ENCODE peak calls at places on chromosomes 11 and 22, in nine cellular contexts. One of them, this sample, is unnamed.

GRCh38 chr22:28951969-28952521 is 68.7 kb downstream of the ZNRF3 start:
- DNase-seq in stomach: no peak
- DNase-seq in breast epithelium: no peak
- DNase-seq in spleen: no peak
- DNase-seq in upper lobe of left lung: peak; percentile 31
- DNase-seq in transverse colon: peak; percentile 17
- DNase-seq in HCT116: no peak
- DNase-seq in SK-N-SH: no peak
- DNase-seq in sigmoid colon: peak; percentile 82
- DNase-seq in this sample: no peak

GRCh38 chr11:36089920-36090319 is 146.1 kb downstream of the LDLRAD3 start:
- DNase-seq in stomach: no peak
- DNase-seq in breast epithelium: no peak
- DNase-seq in spleen: no peak
- DNase-seq in upper lobe of left lung: no peak
- DNase-seq in transverse colon: no peak
- DNase-seq in HCT116: no peak
- DNase-seq in SK-N-SH: no peak
- DNase-seq in sigmoid colon: no peak
- DNase-seq in this sample: no peak

GRCh38 chr22:19805821-19806212 is 45.2 kb downstream of the TBX1 start:
- DNase-seq in stomach: no peak
- DNase-seq in breast epithelium: no peak
- DNase-seq in spleen: peak; percentile 70
- DNase-seq in upper lobe of left lung: no peak
- DNase-seq in transverse colon: peak; percentile 4
- DNase-seq in HCT116: no peak
- DNase-seq in SK-N-SH: peak; percentile 21
- DNase-seq in sigmoid colon: no peak
- DNase-seq in this sample: no peak

GRCh38 chr22:29569011-29569678 is 11.8 kb downstream of the NIPSNAP1 start:
- DNase-seq in stomach: no peak
- DNase-seq in breast epithelium: no peak
- DNase-seq in spleen: no peak
- DNase-seq in upper lobe of left lung: no peak
- DNase-seq in transverse colon: no peak
- DNase-seq in HCT116: no peak
- DNase-seq in SK-N-SH: no peak
- DNase-seq in sigmoid colon: no peak
- DNase-seq in this sample: no peak

GRCh38 chr11:85685131-85685819 is 720 bp downstream of the CCDC89 start:
- DNase-seq in stomach: no peak
- DNase-seq in breast epithelium: no peak
- DNase-seq in spleen: peak; percentile 54
- DNase-seq in upper lobe of left lung: peak; percentile 29
- DNase-seq in transverse colon: no peak
- DNase-seq in HCT116: no peak
- DNase-seq in SK-N-SH: peak; percentile 28
- DNase-seq in sigmoid colon: peak; percentile 70
- DNase-seq in this sample: no peak

GRCh38 chr11:116418388-116419041 is 354.3 kb downstream of the BUD13 start:
- DNase-seq in stomach: no peak
- DNase-seq in breast epithelium: no peak
- DNase-seq in spleen: no peak
- DNase-seq in upper lobe of left lung: no peak
- DNase-seq in transverse colon: no peak
- DNase-seq in HCT116: no peak
- DNase-seq in SK-N-SH: peak; percentile 65
- DNase-seq in sigmoid colon: no peak
- DNase-seq in this sample: no peak

GRCh38 chr22:37021710-37022482 is 2.4 kb downstream of the MPST start:
- DNase-seq in stomach: peak; percentile 62
- DNase-seq in breast epithelium: no peak
- DNase-seq in spleen: peak; percentile 89
- DNase-seq in upper lobe of left lung: peak; percentile 59
- DNase-seq in transverse colon: peak; percentile 53
- DNase-seq in HCT116: peak; percentile 27
- DNase-seq in SK-N-SH: peak; percentile 82
- DNase-seq in sigmoid colon: no peak
- DNase-seq in this sample: no peak

GRCh38 chr11:105357764-105358163 is 218.2 kb upstream of the CARD18 start:
- DNase-seq in stomach: no peak
- DNase-seq in breast epithelium: no peak
- DNase-seq in spleen: no peak
- DNase-seq in upper lobe of left lung: no peak
- DNase-seq in transverse colon: no peak
- DNase-seq in HCT116: no peak
- DNase-seq in SK-N-SH: no peak
- DNase-seq in sigmoid colon: no peak
- DNase-seq in this sample: no peak

GRCh38 chr22:49973018-49973965 is 12.7 kb downstream of the PIM3 start:
- DNase-seq in stomach: no peak
- DNase-seq in breast epithelium: peak; percentile 10
- DNase-seq in spleen: no peak
- DNase-seq in upper lobe of left lung: no peak
- DNase-seq in transverse colon: no peak
- DNase-seq in HCT116: no peak
- DNase-seq in SK-N-SH: no peak
- DNase-seq in sigmoid colon: no peak
- DNase-seq in this sample: no peak

GRCh38 chr22:50270302-50271010 is at the start of gene MAPK11:
- DNase-seq in stomach: peak; percentile 75
- DNase-seq in breast epithelium: no peak
- DNase-seq in spleen: peak; percentile 91
- DNase-seq in upper lobe of left lung: peak; percentile 76
- DNase-seq in transverse colon: peak; percentile 74
- DNase-seq in HCT116: no peak
- DNase-seq in SK-N-SH: peak; percentile 85
- DNase-seq in sigmoid colon: no peak
- DNase-seq in this sample: no peak

GRCh38 chr11:115623021-115623451 is 118.8 kb upstream of the CADM1 start:
- DNase-seq in stomach: peak; percentile 42
- DNase-seq in breast epithelium: peak; percentile 45
- DNase-seq in spleen: peak; percentile 80
- DNase-seq in upper lobe of left lung: peak; percentile 36
- DNase-seq in transverse colon: peak; percentile 59
- DNase-seq in HCT116: no peak
- DNase-seq in SK-N-SH: no peak
- DNase-seq in sigmoid colon: peak; percentile 89
- DNase-seq in this sample: no peak

GRCh38 chr11:106642331-106642730 is 375.9 kb downstream of the GUCY1A2 start:
- DNase-seq in stomach: no peak
- DNase-seq in breast epithelium: no peak
- DNase-seq in spleen: no peak
- DNase-seq in upper lobe of left lung: no peak
- DNase-seq in transverse colon: no peak
- DNase-seq in HCT116: no peak
- DNase-seq in SK-N-SH: no peak
- DNase-seq in sigmoid colon: no peak
- DNase-seq in this sample: no peak

GRCh38 chr11:67264886-67265632 is 1.2 kb upstream of the GRK2 start:
- DNase-seq in stomach: no peak
- DNase-seq in breast epithelium: no peak
- DNase-seq in spleen: no peak
- DNase-seq in upper lobe of left lung: no peak
- DNase-seq in transverse colon: no peak
- DNase-seq in HCT116: no peak
- DNase-seq in SK-N-SH: no peak
- DNase-seq in sigmoid colon: peak; percentile 64
- DNase-seq in this sample: no peak

GRCh38 chr11:64355078-64355940 is 3.7 kb upstream of the RPS6KA4 start:
- DNase-seq in stomach: peak; percentile 85
- DNase-seq in breast epithelium: peak; percentile 50
- DNase-seq in spleen: peak; percentile 92
- DNase-seq in upper lobe of left lung: peak; percentile 87
- DNase-seq in transverse colon: peak; percentile 66
- DNase-seq in HCT116: peak; percentile 60
- DNase-seq in SK-N-SH: peak; percentile 89
- DNase-seq in sigmoid colon: peak; percentile 89
- DNase-seq in this sample: no peak

GRCh38 chr22:48068323-48068722 is 1305.9 kb downstream of the TBC1D22A start:
- DNase-seq in stomach: no peak
- DNase-seq in breast epithelium: no peak
- DNase-seq in spleen: no peak
- DNase-seq in upper lobe of left lung: no peak
- DNase-seq in transverse colon: no peak
- DNase-seq in HCT116: no peak
- DNase-seq in SK-N-SH: no peak
- DNase-seq in sigmoid colon: peak; percentile 35
- DNase-seq in this sample: no peak

DNA sequence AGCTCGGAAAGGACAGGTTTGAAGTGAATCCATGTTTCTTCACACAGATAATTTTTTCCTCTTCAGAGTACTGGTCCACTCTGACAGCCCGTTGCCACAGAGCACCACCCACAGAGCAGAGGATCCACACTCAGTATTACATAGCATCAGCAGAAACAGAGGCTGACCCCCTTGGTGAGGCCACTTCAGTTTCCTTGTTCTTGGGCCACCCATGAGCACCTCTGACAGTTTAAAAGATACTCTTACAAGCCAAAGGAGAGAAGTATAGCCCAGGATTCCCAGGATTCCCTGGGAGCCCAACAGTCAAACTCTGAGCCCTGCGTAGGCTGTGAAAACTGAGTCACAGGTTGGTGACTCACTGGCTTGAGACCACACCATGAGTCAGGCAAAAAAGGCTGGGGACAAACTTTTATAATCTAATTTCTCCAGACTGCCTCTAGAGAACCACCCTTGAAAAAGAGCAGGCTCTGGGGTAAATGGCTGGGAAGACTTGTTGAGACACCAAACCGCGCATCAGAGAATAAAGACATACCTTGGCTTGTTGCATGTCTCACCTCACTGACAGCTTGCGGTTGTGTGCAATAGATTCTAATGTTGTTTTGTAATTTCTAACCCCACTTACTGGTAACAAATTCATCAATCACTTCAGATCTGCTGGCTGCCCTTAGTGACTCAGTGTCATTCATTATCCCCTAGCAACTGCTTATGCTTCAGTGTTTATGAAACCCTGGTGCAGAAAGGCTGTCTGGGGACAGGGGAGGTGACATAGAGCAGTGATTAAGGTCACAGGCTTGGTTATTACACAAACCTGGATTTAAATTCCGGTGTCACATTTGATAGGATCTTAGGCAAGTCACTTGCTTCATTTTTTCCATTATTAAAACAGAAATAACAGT is 56.9 kb upstream of the PRSS23 start:
- DNase-seq in stomach: peak; percentile 42
- DNase-seq in breast epithelium: peak; percentile 37
- DNase-seq in spleen: no peak
- DNase-seq in upper lobe of left lung: peak; percentile 52
- DNase-seq in transverse colon: peak; percentile 26
- DNase-seq in HCT116: peak; percentile 95
- DNase-seq in SK-N-SH: no peak
- DNase-seq in sigmoid colon: peak; percentile 88
- DNase-seq in this sample: no peak
- H3K27ac ChIP-seq in stomach: peak overlapping the region; percentile 92
- H3K27ac ChIP-seq in breast epithelium: peak overlapping the region; percentile 98
- H3K27ac ChIP-seq in spleen: no peak overlapping the region
- H3K27ac ChIP-seq in upper lobe of left lung: no peak overlapping the region
- H3K27ac ChIP-seq in transverse colon: peak overlapping the region; percentile 88
- H3K27ac ChIP-seq in HCT116: peak overlapping the region; percentile 76
- H3K27ac ChIP-seq in SK-N-SH: peak overlapping the region; percentile 100
- H3K27ac ChIP-seq in sigmoid colon: peak overlapping the region; percentile 96
- H3K27ac ChIP-seq in this sample: peak overlapping the region; percentile 96

GRCh38 chr11:42951266-42951665 is 360.5 kb upstream of the API5 start:
- DNase-seq in stomach: peak; percentile 31
- DNase-seq in breast epithelium: peak; percentile 22
- DNase-seq in spleen: no peak
- DNase-seq in upper lobe of left lung: no peak
- DNase-seq in transverse colon: no peak
- DNase-seq in HCT116: no peak
- DNase-seq in SK-N-SH: no peak
- DNase-seq in sigmoid colon: no peak
- DNase-seq in this sample: no peak
- TF ChIP-seq POLR2AphosphoS5 in stomach: no peak
- TF ChIP-seq POLR2AphosphoS5 in breast epithelium: no peak
- TF ChIP-seq POLR2AphosphoS5 in spleen: no peak
- TF ChIP-seq POLR2AphosphoS5 in upper lobe of left lung: no peak
- TF ChIP-seq POLR2AphosphoS5 in transverse colon: no peak
- TF ChIP-seq POLR2AphosphoS5 in HCT116: no peak
- TF ChIP-seq POLR2AphosphoS5 in SK-N-SH: no peak
- TF ChIP-seq POLR2AphosphoS5 in sigmoid colon: no peak
- TF ChIP-seq POLR2AphosphoS5 in this sample: no peak

DNA sequence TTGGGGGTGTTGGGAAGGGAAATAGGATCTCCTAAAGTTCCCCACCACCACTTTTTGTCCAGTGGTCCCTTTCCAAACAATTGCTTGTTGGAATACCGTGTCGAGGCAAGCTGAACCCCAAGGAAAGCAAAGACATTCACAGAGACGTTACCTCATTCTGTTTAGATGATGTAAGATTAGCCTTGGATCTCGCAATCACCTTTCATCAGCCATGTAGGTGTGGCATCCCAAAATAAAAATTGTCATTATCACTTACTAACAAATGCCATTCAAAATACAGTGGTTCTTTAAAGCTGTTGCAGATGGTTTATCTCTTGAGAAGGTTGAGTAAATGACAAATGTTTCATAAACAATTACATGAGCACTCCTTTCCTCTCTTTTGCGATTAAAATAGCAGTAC is 86.5 kb upstream of the SLC25A18 start:
- DNase-seq in stomach: no peak
- DNase-seq in breast epithelium: no peak
- DNase-seq in spleen: no peak
- DNase-seq in upper lobe of left lung: no peak
- DNase-seq in transverse colon: no peak
- DNase-seq in HCT116: no peak
- DNase-seq in SK-N-SH: no peak
- DNase-seq in sigmoid colon: no peak
- DNase-seq in this sample: no peak
- H3K27ac ChIP-seq in stomach: no peak overlapping the region
- H3K27ac ChIP-seq in breast epithelium: no peak overlapping the region
- H3K27ac ChIP-seq in spleen: no peak overlapping the region
- H3K27ac ChIP-seq in upper lobe of left lung: peak overlapping the region; percentile 73
- H3K27ac ChIP-seq in transverse colon: no peak overlapping the region
- H3K27ac ChIP-seq in HCT116: no peak overlapping the region
- H3K27ac ChIP-seq in SK-N-SH: no peak overlapping the region
- H3K27ac ChIP-seq in sigmoid colon: no peak overlapping the region
- H3K27ac ChIP-seq in this sample: no peak overlapping the region

DNA sequence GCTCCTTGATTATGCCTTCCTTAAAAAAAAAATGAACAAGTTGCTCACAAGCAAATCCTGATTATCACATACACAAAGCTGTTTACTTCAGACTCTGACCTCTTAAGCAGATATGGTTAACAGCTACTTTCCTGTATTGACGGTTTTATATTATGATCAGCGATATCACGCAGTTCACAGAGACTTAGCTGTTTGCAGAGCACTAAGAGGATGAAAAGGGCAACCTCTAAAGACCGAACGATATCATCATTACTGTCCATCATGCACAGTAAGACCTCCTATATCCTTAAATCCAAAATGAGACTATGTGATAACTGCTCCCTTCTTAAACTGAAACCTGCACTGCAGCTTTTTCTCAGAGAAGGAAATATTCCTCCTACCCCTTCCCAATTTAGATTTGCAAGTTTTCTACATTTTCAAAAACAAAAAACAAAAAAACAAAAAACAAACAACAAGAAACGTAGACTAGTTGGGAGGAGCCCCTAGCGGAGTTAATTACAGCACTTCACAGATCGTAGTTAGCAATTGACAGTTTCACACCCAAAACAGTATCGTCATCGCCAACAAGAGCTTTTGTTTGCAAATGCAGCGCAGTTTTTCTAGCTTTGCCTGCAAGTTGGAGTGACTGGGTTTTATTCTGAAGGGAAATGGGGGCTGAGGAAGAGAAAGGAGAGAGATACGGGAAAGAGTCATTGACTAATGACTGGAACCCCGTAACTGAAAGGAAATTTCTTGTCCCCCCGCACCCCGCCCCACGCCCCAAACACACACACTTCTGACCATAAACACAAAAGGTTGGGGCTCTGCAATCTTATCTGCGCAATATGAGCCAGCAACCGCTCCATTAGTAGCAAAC is 1.2 kb downstream of the DDX6 start:
- DNase-seq in stomach: no peak
- DNase-seq in breast epithelium: no peak
- DNase-seq in spleen: no peak
- DNase-seq in upper lobe of left lung: no peak
- DNase-seq in transverse colon: no peak
- DNase-seq in HCT116: no peak
- DNase-seq in SK-N-SH: no peak
- DNase-seq in sigmoid colon: no peak
- DNase-seq in this sample: no peak
- TF ChIP-seq POLR2AphosphoS5 in stomach: no peak
- TF ChIP-seq POLR2AphosphoS5 in breast epithelium: no peak
- TF ChIP-seq POLR2AphosphoS5 in spleen: no peak
- TF ChIP-seq POLR2AphosphoS5 in upper lobe of left lung: no peak
- TF ChIP-seq POLR2AphosphoS5 in transverse colon: no peak
- TF ChIP-seq POLR2AphosphoS5 in HCT116: no peak
- TF ChIP-seq POLR2AphosphoS5 in SK-N-SH: no peak
- TF ChIP-seq POLR2AphosphoS5 in sigmoid colon: peak; percentile 20
- TF ChIP-seq POLR2AphosphoS5 in this sample: peak; percentile 32

This sample was measured in vagina.